ENCODE peak calls at places on chromosomes 4 and X, in four cellular contexts. One of them, this sample, is unnamed.

GRCh38 chrX:137568741-137569469 is 3.0 kb downstream of the ZIC3 start:
- DNase-seq in HepG2: no peak
- DNase-seq in HEK293T: peak; percentile 20
- DNase-seq in K562: no peak
- DNase-seq in this sample: no peak

GRCh38 chr4:6987566-6987920 is 55.6 kb upstream of the TADA2B start:
- DNase-seq in HEK293T: no peak
- DNase-seq in K562: no peak
- DNase-seq in HepG2: no peak
- DNase-seq in this sample: no peak

GRCh38 chr4:137705171-137705783 is 173.0 kb upstream of the PCDH18 start:
- DNase-seq in HepG2: no peak
- DNase-seq in K562: no peak
- DNase-seq in HEK293T: no peak
- DNase-seq in this sample: no peak

GRCh38 chrX:19382500-19383145 is 38.9 kb downstream of the PDHA1 start:
- DNase-seq in K562: no peak
- DNase-seq in HepG2: peak; percentile 14
- DNase-seq in HEK293T: peak; percentile 76
- DNase-seq in this sample: peak; percentile 77

GRCh38 chrX:69396916-69397315 is 107.2 kb upstream of the NALF2 start:
- DNase-seq in HEK293T: no peak
- DNase-seq in HepG2: no peak
- DNase-seq in K562: no peak
- DNase-seq in this sample: peak; percentile 36

GRCh38 chr4:66741081-66741480 is 804.2 kb downstream of the CENPC start:
- DNase-seq in HepG2: no peak
- DNase-seq in K562: no peak
- DNase-seq in HEK293T: no peak
- DNase-seq in this sample: no peak

GRCh38 chrX:75158054-75158453 is 2.0 kb upstream of the ABCB7 start:
- DNase-seq in HepG2: no peak
- DNase-seq in K562: no peak
- DNase-seq in HEK293T: no peak
- DNase-seq in this sample: no peak

GRCh38 chr4:138308421-138308820 is 66.3 kb upstream of the SLC7A11 start:
- DNase-seq in K562: no peak
- DNase-seq in HEK293T: no peak
- DNase-seq in HepG2: no peak
- DNase-seq in this sample: no peak

GRCh38 chrX:110012818-110013484 is 10.0 kb downstream of the TMEM164 start:
- DNase-seq in HepG2: no peak
- DNase-seq in HEK293T: no peak
- DNase-seq in K562: no peak
- DNase-seq in this sample: no peak

GRCh38 chr4:7651461-7651921 is 216.8 kb upstream of the PSAPL1 start:
- DNase-seq in HepG2: no peak
- DNase-seq in HEK293T: no peak
- DNase-seq in K562: no peak
- DNase-seq in this sample: peak; percentile 49

GRCh38 chr4:165384608-165385007 is 5.8 kb downstream of the CPE start:
- DNase-seq in HepG2: peak; percentile 23
- DNase-seq in K562: no peak
- DNase-seq in HEK293T: no peak
- DNase-seq in this sample: no peak

GRCh38 chr4:170047774-170048354 is 21.7 kb upstream of the MFAP3L start:
- DNase-seq in HepG2: peak; percentile 53
- DNase-seq in HEK293T: peak; percentile 36
- DNase-seq in K562: peak; percentile 23
- DNase-seq in this sample: peak; percentile 52

GRCh38 chr4:176302283-176303275 is 17.2 kb upstream of the SPCS3 start:
- DNase-seq in HepG2: no peak
- DNase-seq in K562: no peak
- DNase-seq in HEK293T: no peak
- DNase-seq in this sample: no peak

GRCh38 chr4:2289955-2290333 is 28.0 kb upstream of the MXD4 start:
- DNase-seq in HepG2: no peak
- DNase-seq in HEK293T: no peak
- DNase-seq in K562: no peak
- DNase-seq in this sample: no peak

GRCh38 chrX:45322382-45322781 is 121.7 kb upstream of the DIPK2B start:
- DNase-seq in HEK293T: peak; percentile 14
- DNase-seq in K562: no peak
- DNase-seq in HepG2: peak; percentile 37
- DNase-seq in this sample: peak; percentile 13

GRCh38 chrX:151396042-151396826 is 772 bp upstream of the VMA21 start:
- DNase-seq in K562: no peak
- DNase-seq in HEK293T: no peak
- DNase-seq in HepG2: peak; percentile 49
- DNase-seq in this sample: no peak

GRCh38 chrX:122184791-122185190 is 999.3 kb upstream of the GRIA3 start:
- DNase-seq in HEK293T: no peak
- DNase-seq in HepG2: no peak
- DNase-seq in K562: no peak
- DNase-seq in this sample: no peak

GRCh38 chr4:100574607-100575006 is 56.8 kb upstream of the EMCN start:
- DNase-seq in HepG2: no peak
- DNase-seq in K562: no peak
- DNase-seq in HEK293T: no peak
- DNase-seq in this sample: no peak

GRCh38 chr4:136861081-136861480 is 671.2 kb downstream of the PCDH18 start:
- DNase-seq in HepG2: no peak
- DNase-seq in HEK293T: no peak
- DNase-seq in K562: no peak
- DNase-seq in this sample: no peak

GRCh38 chr4:2942532-2943363 is 20.5 kb downstream of the NOP14 start:
- DNase-seq in K562: no peak
- DNase-seq in HepG2: no peak
- DNase-seq in HEK293T: no peak
- DNase-seq in this sample: no peak

GRCh38 chr4:146143888-146144287 is 31.6 kb upstream of the LSM6 start:
- DNase-seq in HEK293T: no peak
- DNase-seq in K562: no peak
- DNase-seq in HepG2: no peak
- DNase-seq in this sample: no peak

GRCh38 chr4:168451744-168452394 is 28.4 kb downstream of the DDX60L start:
- DNase-seq in HEK293T: no peak
- DNase-seq in HepG2: no peak
- DNase-seq in K562: no peak
- DNase-seq in this sample: no peak

GRCh38 chrX:136731207-136731782 is 49.4 kb downstream of the ARHGEF6 start:
- DNase-seq in HepG2: no peak
- DNase-seq in K562: no peak
- DNase-seq in HEK293T: no peak
- DNase-seq in this sample: no peak

GRCh38 chr4:174521800-174522182 is 497 bp downstream of the HPGD start:
- DNase-seq in K562: no peak
- DNase-seq in HepG2: no peak
- DNase-seq in HEK293T: peak; percentile 16
- DNase-seq in this sample: peak; percentile 15

GRCh38 chr4:2079006-2079405 is 19.9 kb downstream of the NAT8L start:
- DNase-seq in HEK293T: no peak
- DNase-seq in HepG2: no peak
- DNase-seq in K562: no peak
- DNase-seq in this sample: no peak

GRCh38 chr4:7068883-7069282 is 1.0 kb upstream of the GRPEL1 start:
- DNase-seq in HEK293T: no peak
- DNase-seq in HepG2: no peak
- DNase-seq in K562: peak; percentile 44
- DNase-seq in this sample: peak; percentile 58

GRCh38 chr4:27149541-27150212 is 289.0 kb downstream of the STIM2 start:
- DNase-seq in HEK293T: no peak
- DNase-seq in K562: no peak
- DNase-seq in HepG2: no peak
- DNase-seq in this sample: no peak

DNA sequence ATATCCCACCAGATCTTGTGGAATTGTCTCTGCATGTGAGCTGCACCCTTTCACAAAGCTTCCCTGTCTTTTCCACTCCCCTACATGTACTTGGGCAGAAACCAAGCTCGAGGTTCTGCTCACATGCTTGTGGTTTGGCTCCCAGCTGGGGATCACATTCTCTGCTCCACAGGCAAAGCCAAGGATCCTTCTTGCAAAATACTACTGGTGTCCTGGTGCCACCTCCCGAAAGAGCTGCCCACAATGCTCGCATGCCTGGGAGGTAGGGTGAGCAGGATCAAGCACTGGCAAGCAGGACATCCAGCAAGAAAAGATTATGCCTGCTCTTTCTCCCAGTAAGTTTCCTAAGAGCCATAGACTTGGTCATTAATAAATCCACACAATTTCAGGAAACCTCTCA is 45.1 kb upstream of the PPARGC1A start:
- DNase-seq in K562: no peak
- DNase-seq in HepG2: no peak
- DNase-seq in HEK293T: no peak
- DNase-seq in this sample: no peak
- TF ChIP-seq ELF4 in K562: no peak
- TF ChIP-seq ELF4 in HepG2: no peak
- TF ChIP-seq ELF4 in HEK293T: no peak
- TF ChIP-seq ELF4 in this sample: no peak

DNA sequence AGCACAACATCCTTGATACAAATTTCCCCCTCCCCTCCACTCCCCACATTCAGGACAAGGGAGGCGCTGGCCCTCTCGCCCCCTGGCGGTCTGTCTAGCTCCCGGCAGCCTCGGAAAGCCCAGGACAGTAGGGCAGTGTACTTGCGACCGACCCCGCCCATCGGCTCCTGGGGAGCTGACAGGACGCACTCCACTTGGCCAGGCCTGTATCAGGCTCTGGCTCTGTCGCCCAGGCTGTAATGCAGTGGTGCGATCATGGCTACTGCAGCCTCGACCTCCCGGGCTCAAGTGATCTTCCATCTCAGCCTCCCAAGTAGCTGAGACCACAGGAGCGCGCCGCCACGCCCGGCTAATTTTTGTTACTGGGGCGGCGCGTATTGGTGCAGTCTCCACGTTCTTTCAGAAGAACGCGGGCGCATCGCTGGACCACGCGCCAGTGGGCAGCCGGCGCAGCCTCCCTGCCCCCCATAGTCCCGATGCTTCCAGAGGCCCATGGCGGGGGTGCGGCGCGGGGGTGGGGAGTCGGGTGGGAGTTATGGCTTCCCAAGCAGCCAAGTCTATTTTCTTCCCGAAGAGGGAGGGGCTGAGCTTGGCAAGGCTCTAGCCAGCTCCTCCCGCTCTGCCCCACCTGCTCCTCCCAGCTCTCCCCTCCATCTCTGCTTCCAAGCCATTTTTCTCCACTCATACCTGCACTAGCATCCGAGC is 7.8 kb upstream of the AKAP14 start:
- DNase-seq in K562: peak; percentile 66
- DNase-seq in HepG2: peak; percentile 54
- DNase-seq in HEK293T: peak; percentile 93
- DNase-seq in this sample: peak; percentile 86
- TF ChIP-seq ELF4 in K562: no peak
- TF ChIP-seq ELF4 in HepG2: no peak
- TF ChIP-seq ELF4 in HEK293T: no peak
- TF ChIP-seq ELF4 in this sample: no peak

DNA sequence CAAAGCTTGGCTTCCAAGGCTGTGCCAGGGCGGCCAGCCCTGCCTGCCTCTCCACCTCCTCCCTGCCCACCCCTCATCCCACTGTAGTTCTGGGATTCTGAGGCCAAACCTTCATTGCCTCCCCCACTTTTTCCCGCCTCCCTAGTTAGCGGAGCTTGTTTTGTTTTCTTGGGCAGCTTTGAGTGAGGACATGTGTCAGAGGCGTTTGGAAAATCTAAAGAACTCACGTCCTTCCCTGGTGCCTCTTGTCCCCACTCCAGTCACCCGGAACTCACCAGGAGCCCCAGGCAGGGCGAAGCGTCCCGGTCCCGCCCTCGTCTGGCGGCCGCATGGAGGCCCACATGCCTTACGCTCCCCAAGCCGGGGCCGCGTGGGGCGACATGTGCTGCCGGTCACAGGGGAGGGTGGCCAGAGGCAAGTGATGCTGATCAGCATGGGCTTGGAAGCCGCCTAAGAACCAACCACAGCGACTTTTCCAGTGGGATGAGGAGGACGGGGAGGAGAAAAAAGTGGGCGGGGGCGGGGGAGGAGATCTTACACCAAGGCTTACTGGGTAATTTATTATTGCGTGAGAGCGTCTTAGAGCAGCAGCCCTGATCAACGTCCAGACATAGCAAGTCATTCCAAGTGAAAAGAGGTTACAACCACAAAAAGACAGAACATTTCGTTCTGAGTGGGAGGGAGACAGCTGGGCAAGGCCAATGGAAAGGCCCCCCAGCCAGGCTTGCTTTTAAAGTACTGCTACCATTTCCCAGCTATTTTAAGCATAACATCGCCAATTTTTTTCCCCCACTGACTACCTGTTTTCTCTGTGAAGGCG is 48.5 kb downstream of the PRPS1 start:
- DNase-seq in HepG2: no peak
- DNase-seq in HEK293T: peak; percentile 84
- DNase-seq in K562: peak; percentile 68
- DNase-seq in this sample: no peak
- TF ChIP-seq ELF4 in HepG2: no peak
- TF ChIP-seq ELF4 in HEK293T: no peak
- TF ChIP-seq ELF4 in K562: no peak
- TF ChIP-seq ELF4 in this sample: no peak

GRCh38 chrX:1307626-1308340 is 28.8 kb upstream of the IL3RA start:
- DNase-seq in HepG2: no peak
- DNase-seq in K562: no peak
- DNase-seq in HEK293T: no peak
- DNase-seq in this sample: no peak

GRCh38 chrX:1308476-1308875 is 28.1 kb upstream of the IL3RA start:
- DNase-seq in K562: no peak
- DNase-seq in HepG2: no peak
- DNase-seq in HEK293T: no peak
- DNase-seq in this sample: no peak

GRCh38 chrX:1305411-1305810 is 31.2 kb upstream of the IL3RA start:
- DNase-seq in HEK293T: no peak
- DNase-seq in HepG2: no peak
- DNase-seq in K562: no peak
- DNase-seq in this sample: no peak

DNA sequence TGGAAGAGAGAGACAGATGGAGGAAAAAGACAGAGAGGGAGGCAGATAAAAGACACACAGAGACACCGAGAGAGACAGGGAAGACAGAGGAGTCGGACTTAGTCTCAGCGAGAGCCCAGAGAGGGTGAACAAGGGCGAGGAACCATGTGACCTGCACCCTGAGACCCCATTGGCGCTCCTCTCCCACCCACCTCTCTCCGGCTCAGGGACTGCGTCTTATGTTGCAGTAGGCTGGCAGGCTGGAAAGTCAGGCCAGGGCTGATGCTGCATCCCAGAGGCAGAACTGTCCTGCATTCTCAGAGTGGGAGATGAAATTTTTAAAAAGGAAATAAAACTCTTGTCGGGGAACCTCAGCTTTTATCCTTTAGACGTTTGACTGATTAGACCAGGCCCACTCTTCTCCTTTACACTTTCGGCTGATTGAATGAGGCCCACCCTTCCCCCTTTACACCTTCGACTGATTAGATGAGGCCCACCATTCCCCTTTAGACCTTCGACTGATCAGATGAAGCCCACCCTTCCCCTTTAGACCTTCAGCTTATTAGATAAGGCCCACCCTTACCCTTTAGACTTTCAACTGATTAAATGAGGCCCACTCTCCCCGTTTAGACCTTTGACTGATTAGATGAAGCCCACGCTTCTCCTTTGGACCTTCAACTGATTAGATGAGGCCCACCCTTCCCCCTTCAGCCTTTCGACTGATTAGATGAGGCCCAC is 29.5 kb upstream of the IL3RA start:
- DNase-seq in K562: no peak
- DNase-seq in HEK293T: no peak
- DNase-seq in HepG2: no peak
- DNase-seq in this sample: no peak
- TF ChIP-seq ELF4 in K562: no peak
- TF ChIP-seq ELF4 in HEK293T: no peak
- TF ChIP-seq ELF4 in HepG2: no peak
- TF ChIP-seq ELF4 in this sample: no peak